ENCODE peak calls at places on chromosomes 7 and 10, in ten cellular contexts. J is natural killer cell; E is kidney epithelial cell; L is body of pancreas; I is nephron progenitor cell; M is frontal cortex; R is stimulated activated CD8-positive, alpha-beta memory T cell treated with anti-CD3 and anti-CD28 coated beads, Interleukin-2, amount 100 ng/mL, for 1 hour; O is fibroblast of lung; H is activated CD8-positive, alpha-beta memory T cell treated with anti-CD3 and anti-CD28 coated beads for 4 hours; A is NCI-H460. W is an unnamed sample.
A peak's percentile ranks its signal among the peaks of the same experiment; 100 is the strongest.

GRCh38 chr7:19122018-19122588 is 4.7 kb upstream of the TWIST1 start:
- DNase-seq in J (no peak), E (no peak), L (no peak), I (no peak), M (no peak), R (no peak), O (peak; percentile 43), H (no peak), A (peak; percentile 53), W (peak; percentile 42)

GRCh38 chr10:80324086-80324485 is 32.5 kb downstream of the DYDC1 start:
- DNase-seq in J (no peak), E (peak; percentile 1), L (no peak), I (no peak), M (no peak), R (no peak), O (peak; percentile 21), H (no peak), A (no peak), W (no peak)

GRCh38 chr7:134873253-134873652 is 93.8 kb downstream of the CALD1 start:
- DNase-seq in J (no peak), E (no peak), L (no peak), I (no peak), M (no peak), R (no peak), O (no peak), H (no peak), A (no peak), W (no peak)

GRCh38 chr10:76576276-76576962 is 1061.2 kb downstream of the KCNMA1 start:
- DNase-seq in J (no peak), E (no peak), L (no peak), I (no peak), M (no peak), R (no peak), O (peak; percentile 88), H (no peak), A (no peak), W (peak; percentile 6)

GRCh38 chr7:44396931-44397525 is 71.6 kb upstream of the CAMK2B start:
- DNase-seq in J (no peak), E (peak; percentile 38), L (no peak), I (no peak), M (no peak), R (no peak), O (no peak), H (no peak), A (no peak), W (no peak)

GRCh38 chr7:42380411-42380810 is 143.4 kb upstream of the GLI3 start:
- DNase-seq in J (no peak), E (no peak), L (no peak), I (no peak), M (no peak), R (no peak), O (peak; percentile 38), H (no peak), A (no peak), W (peak; percentile 44)

GRCh38 chr10:31064334-31064733 is 32.7 kb upstream of the ZNF438 start:
- DNase-seq in J (no peak), E (no peak), L (no peak), I (no peak), M (peak; percentile 33), R (no peak), O (peak; percentile 87), H (no peak), A (no peak), W (no peak)

GRCh38 chr7:3754488-3755365 is 453.7 kb downstream of the SDK1 start:
- DNase-seq in J (no peak), E (no peak), L (peak; percentile 13), I (no peak), M (peak; percentile 17), R (no peak), O (peak; percentile 92), H (no peak), A (peak; percentile 68), W (no peak)

GRCh38 chr10:58632211-58632610 is 119.5 kb downstream of the BICC1 start:
- DNase-seq in J (no peak), E (no peak), L (no peak), I (no peak), M (no peak), R (no peak), O (no peak), H (no peak), A (no peak), W (no peak)

GRCh38 chr10:120011359-120012132 is 119.0 kb downstream of the SEC23IP start:
- DNase-seq in J (no peak), E (no peak), L (no peak), I (peak; percentile 39), M (no peak), R (no peak), O (no peak), H (no peak), A (no peak), W (no peak)

GRCh38 chr10:47298730-47299129 is 1.3 kb upstream of the GDF10 start:
- DNase-seq in J (no peak), E (no peak), L (no peak), I (no peak), M (no peak), R (no peak), O (no peak), H (no peak), A (no peak), W (no peak)

W was measured in foreskin keratinocyte.